ENCODE peak calls at places on chromosomes 4 and X, in nine cellular contexts. A, P, G, C, W, F, M, T and K are unnamed samples.

GRCh38 chr4:147736458-147736857 is 4.6 kb downstream of the ARHGAP10 start:
- DNase-seq in C (no peak), G (no peak), A (no peak), F (no peak), P (no peak), M (no peak), T (no peak), W (no peak), K (no peak)

GRCh38 chr4:114400531-114400930 is 198.1 kb upstream of the UGT8 start:
- DNase-seq in T (no peak), M (no peak), C (no peak), A (no peak), F (no peak), W (no peak), G (no peak), P (no peak), K (no peak)

GRCh38 chr4:180640193-180640592 is 1603.0 kb upstream of the TENM3 start:
- DNase-seq in W (no peak), T (no peak), G (no peak), C (no peak), M (no peak), A (no peak), F (no peak), P (no peak), K (no peak)

GRCh38 chrX:38985375-38985774 is 184.1 kb downstream of the MID1IP1 start:
- DNase-seq in C (no peak), G (no peak), F (peak), W (no peak), P (peak), M (no peak), T (peak), A (no peak), K (no peak)

GRCh38 chr4:1192091-1192492 is 19.7 kb upstream of the SPON2 start:
- DNase-seq in C (no peak), T (no peak), W (peak), F (no peak), P (no peak), A (no peak), G (no peak), M (peak), K (no peak)

GRCh38 chr4:173420324-173420752 is 21.4 kb upstream of the SCRG1 start:
- DNase-seq in P (no peak), F (peak), W (no peak), T (peak), G (no peak), A (no peak), C (no peak), M (no peak), K (no peak)

GRCh38 chr4:6451309-6451708 is 21.1 kb downstream of the PPP2R2C start:
- DNase-seq in P (no peak), F (no peak), A (no peak), G (no peak), T (no peak), M (no peak), W (no peak), C (no peak), K (no peak)

GRCh38 chr4:114980932-114981693 is 132.3 kb downstream of the NDST4 start:
- DNase-seq in P (no peak), M (no peak), T (no peak), A (no peak), G (no peak), C (no peak), F (no peak), W (no peak), K (no peak)

GRCh38 chrX:29902004-29902403 is 313.4 kb upstream of the MAGEB2 start:
- DNase-seq in F (no peak), T (no peak), G (no peak), M (no peak), P (no peak), W (no peak), C (no peak), A (no peak), K (no peak)

GRCh38 chr4:75038376-75038775 is 105.5 kb downstream of the PARM1 start:
- DNase-seq in A (no peak), C (no peak), M (no peak), G (no peak), P (no peak), F (no peak), W (no peak), T (no peak), K (no peak)

GRCh38 chrX:132520792-132521191 is 32.0 kb upstream of the MBNL3 start:
- DNase-seq in T (no peak), G (no peak), M (no peak), C (no peak), W (no peak), A (no peak), F (no peak), P (no peak), K (no peak)

GRCh38 chr4:153916273-153916755 is 127.4 kb upstream of the SFRP2 start:
- DNase-seq in M (no peak), W (no peak), P (peak), G (peak), C (no peak), F (peak), A (no peak), T (no peak), K (no peak)